ENCODE peak calls at places on chromosomes 11 and 22, in four cellular contexts. Z, T, Q and W are unnamed samples.

GRCh38 chr11:107590460-107591097 is 368 bp upstream of the ELMOD1 start:
- DNase-seq in Z (no peak), T (no peak), Q (no peak), W (no peak)

GRCh38 chr11:131661137-131661536 is 290.7 kb downstream of the NTM start:
- DNase-seq in Z (no peak), T (no peak), Q (no peak), W (no peak)

GRCh38 chr11:123033895-123034294 is 28.0 kb downstream of the HSPA8 start:
- DNase-seq in Z (no peak), T (no peak), Q (no peak), W (no peak)

GRCh38 chr11:62138630-62139425 is 15.0 kb downstream of the INCENP start:
- DNase-seq in Z (no peak), T (no peak), Q (no peak), W (no peak)

GRCh38 chr11:132848336-132848735 is 684.0 kb downstream of the OPCML start:
- DNase-seq in Z (no peak), T (no peak), Q (no peak), W (no peak)

GRCh38 chr22:48276933-48277867 is 1514.8 kb downstream of the TBC1D22A start:
- DNase-seq in Z (peak), T (no peak), Q (no peak), W (no peak)

GRCh38 chr11:33682019-33682418 is 18.6 kb downstream of the C11orf91 start:
- DNase-seq in Z (no peak), T (no peak), Q (no peak), W (no peak)

GRCh38 chr11:85406841-85407240 is 220.3 kb downstream of the DLG2 start:
- DNase-seq in Z (no peak), T (no peak), Q (no peak), W (no peak)

GRCh38 chr11:66600219-66600923 is 7.4 kb downstream of the CCS start:
- DNase-seq in Z (no peak), T (no peak), Q (no peak), W (no peak)

GRCh38 chr11:119701591-119702260 is 27.3 kb downstream of the NECTIN1 start:
- DNase-seq in Z (no peak), T (no peak), Q (no peak), W (no peak)

GRCh38 chr11:13277719-13278619 is at the start of gene BMAL1:
- DNase-seq in Z (peak), T (peak), Q (peak), W (no peak)

GRCh38 chr11:104124979-104125378 is 39.0 kb downstream of the PDGFD start:
- DNase-seq in Z (no peak), T (no peak), Q (no peak), W (no peak)

GRCh38 chr11:108206171-108206570 is 16.3 kb downstream of the NPAT start:
- DNase-seq in Z (no peak), T (no peak), Q (no peak), W (no peak)

GRCh38 chr11:96063886-96064285 is 140.0 kb upstream of the MTMR2 start:
- DNase-seq in Z (no peak), T (no peak), Q (no peak), W (no peak)

GRCh38 chr11:46279393-46280099 is 2.1 kb downstream of the CREB3L1 start:
- DNase-seq in Z (no peak), T (no peak), Q (no peak), W (no peak)

GRCh38 chr11:79440451-79441158 is at the start of gene TENM4:
- DNase-seq in Z (peak), T (peak), Q (no peak), W (no peak)

GRCh38 chr11:77147668-77148321 is 19.7 kb downstream of the MYO7A start:
- DNase-seq in Z (no peak), T (no peak), Q (peak), W (peak)

GRCh38 chr11:121687961-121688566 is 235.3 kb upstream of the SORL1-AS1 start:
- DNase-seq in Z (no peak), T (no peak), Q (no peak), W (no peak)

GRCh38 chr22:26826431-26826935 is 169.1 kb downstream of the MIAT start:
- DNase-seq in Z (no peak), T (no peak), Q (no peak), W (no peak)

GRCh38 chr11:68741536-68741935 is 9.8 kb downstream of the TESMIN start:
- DNase-seq in Z (no peak), T (no peak), Q (no peak), W (no peak)

GRCh38 chr11:108203075-108203474 is 19.4 kb downstream of the NPAT start:
- DNase-seq in Z (no peak), T (no peak), Q (no peak), W (no peak)

GRCh38 chr22:28978158-28978557 is 83.5 kb downstream of the C22orf31 start:
- DNase-seq in Z (peak), T (no peak), Q (no peak), W (no peak)

DNA sequence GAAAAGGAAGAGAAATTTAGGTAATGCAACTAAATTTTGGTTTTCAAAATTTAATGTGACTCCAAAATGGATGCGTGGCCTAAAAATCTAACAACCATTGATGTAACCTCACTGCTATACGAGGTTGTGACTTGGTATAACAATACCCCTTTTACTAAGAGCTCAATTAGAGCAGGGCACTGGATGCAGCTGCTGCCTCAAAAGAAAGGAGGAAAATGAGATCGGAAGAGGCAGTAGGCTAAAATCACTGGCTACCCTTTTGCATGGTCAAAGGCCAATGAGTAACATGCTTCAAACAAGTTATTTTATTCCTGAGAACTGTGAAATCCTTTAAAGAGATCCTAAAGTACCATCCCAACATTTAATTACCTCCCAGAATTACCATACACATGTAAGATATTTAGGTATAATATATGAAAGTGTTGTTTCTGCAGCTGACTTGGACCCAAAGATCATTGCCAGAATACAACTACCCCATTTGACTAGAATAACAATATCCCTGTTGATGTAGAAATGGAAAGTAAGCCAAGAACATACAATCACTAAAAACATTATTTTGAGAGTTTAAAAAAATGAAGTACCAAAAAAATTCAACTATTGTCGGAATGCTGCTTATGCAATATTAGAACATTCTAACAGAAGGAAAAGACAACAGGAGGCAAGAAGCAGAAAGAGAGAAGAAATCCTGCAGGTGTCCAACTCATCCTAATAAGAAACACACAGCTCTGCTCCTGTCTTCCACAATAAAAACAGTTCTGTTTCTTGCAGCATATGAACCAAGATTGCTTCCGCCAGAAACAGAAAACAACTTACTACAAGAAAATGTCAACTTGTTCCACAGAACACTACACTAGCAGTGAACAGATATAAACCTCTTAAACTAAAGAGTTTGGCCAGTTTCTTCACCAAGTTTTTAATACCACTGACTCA is 15.0 kb downstream of the SIK3 start:
- DNase-seq in Z (no peak), T (no peak), Q (no peak), W (no peak)
- H3K4me3 ChIP-seq in Z (no peak), T (no peak), Q (no peak), W (no peak)

DNA sequence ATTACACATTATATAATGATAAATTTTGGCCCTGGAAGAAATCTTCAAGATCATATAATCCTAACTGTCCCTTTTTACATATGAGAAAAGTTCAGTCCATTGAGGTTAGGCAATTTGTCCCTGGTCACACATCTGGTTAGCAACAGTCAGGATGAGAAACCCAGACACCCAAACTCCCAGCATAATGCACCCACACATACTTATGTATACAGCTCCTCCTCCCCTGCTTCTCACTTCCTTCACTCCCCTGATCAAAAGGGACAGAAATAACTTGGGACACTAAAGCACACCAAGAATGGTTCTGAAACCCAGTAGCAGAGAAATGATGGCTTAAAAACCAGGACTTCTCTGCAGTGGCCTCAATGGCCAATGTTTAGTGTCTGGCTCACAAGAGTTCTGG is 11.1 kb downstream of the NUMA1 start:
- DNase-seq in Z (no peak), T (no peak), Q (no peak), W (no peak)
- H3K4me3 ChIP-seq in Z (no peak), T (no peak), Q (no peak), W (no peak)

DNA sequence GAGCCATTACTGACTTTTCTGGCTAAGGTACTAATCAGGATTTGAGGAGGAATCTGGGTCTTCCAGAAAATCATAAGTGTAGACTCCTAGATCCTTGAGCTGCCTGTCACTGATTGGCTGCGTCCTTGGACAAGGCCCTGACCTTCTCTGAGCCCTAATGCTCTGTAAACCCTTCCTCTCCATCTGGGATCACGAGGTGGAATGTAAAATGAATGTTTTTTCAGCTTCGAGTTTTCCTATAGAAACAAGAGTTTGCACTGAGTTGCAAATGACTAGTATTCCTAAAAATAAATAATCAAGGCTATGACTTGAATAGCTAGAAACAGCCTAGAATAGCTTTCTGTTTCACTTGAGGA is 1.1 kb upstream of the DIXDC1 start:
- DNase-seq in Z (peak), T (no peak), Q (no peak), W (no peak)
- H3K4me3 ChIP-seq in Z (peak), T (peak), Q (no peak), W (no peak)

GRCh38 chr11:64842851-64843841 is 1.3 kb downstream of the CDC42BPG start:
- DNase-seq in Z (no peak), T (peak), Q (no peak), W (no peak)
- H3K4me3 ChIP-seq in Z (peak), T (peak), Q (peak), W (no peak)

DNA sequence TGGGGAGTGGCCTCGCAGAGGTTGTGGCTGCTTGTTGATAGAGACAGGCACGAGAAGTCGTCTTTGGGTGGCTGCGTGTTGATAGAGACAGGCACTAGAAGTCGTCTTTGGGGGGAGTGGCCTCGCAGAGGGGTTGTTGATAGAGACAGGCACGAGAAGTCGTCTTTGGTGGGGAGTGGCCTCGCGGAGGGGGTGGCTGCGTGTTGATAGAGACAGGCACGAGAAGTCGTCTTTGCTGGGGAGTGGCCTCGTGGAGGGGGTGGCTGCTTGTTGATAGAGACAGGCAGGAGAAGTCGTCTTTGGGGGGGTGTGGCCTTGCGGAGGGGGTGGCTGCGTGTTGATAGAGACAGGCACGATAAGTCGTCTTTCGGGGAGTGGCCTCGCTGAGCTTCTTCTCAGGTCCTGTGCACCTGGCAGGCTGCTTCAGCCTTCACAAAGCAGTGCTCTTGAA is 328.8 kb downstream of the TBC1D22A start:
- DNase-seq in Z (no peak), T (no peak), Q (no peak), W (no peak)
- H3K4me3 ChIP-seq in Z (no peak), T (no peak), Q (peak), W (no peak)